ENCODE peak calls at places on chromosomes 16 and 17, in four cellular contexts. O is spleen, H is stomach, T is Peyer's patch. G is an unnamed sample. For H3K36me3, the result is how much of the 10 kb centered on the place peaks cover.

GRCh38 chr17:31585280-31585630 is 193.8 kb downstream of the RAB11FIP4 start:
- DNase-seq in O (peak), T (no peak), H (no peak), G (no peak)

GRCh38 chr17:50272711-50273653 is 1.3 kb upstream of the TMEM92 start:
- DNase-seq in H (peak), T (peak), O (peak), G (peak)

GRCh38 chr16:64974381-64974780 is 147.5 kb downstream of the CDH11 start:
- DNase-seq in H (no peak), T (no peak), O (no peak), G (no peak)

GRCh38 chr17:16430650-16431049 is 15.3 kb downstream of the TRPV2 start:
- DNase-seq in T (no peak), H (no peak), O (no peak), G (no peak)

GRCh38 chr17:81519284-81520020 is 6.9 kb upstream of the ACTG1 start:
- DNase-seq in H (peak), O (peak), T (peak), G (peak)

GRCh38 chr17:45451131-45451530 is 18.5 kb upstream of the ARHGAP27 start:
- DNase-seq in H (no peak), O (peak), T (no peak), G (no peak)

GRCh38 chr16:5015351-5015750 is 18.4 kb downstream of the NAGPA start:
- DNase-seq in H (no peak), O (no peak), T (no peak), G (no peak)

GRCh38 chr17:39197380-39198185 is at the start of gene CACNB1:
- DNase-seq in T (peak), H (peak), O (peak), G (peak)

GRCh38 chr17:28878981-28879380 is 18.6 kb downstream of the FLOT2 start:
- DNase-seq in O (no peak), H (peak), T (peak), G (no peak)

GRCh38 chr16:24741862-24742261 is 12.4 kb downstream of the TNRC6A start:
- DNase-seq in T (no peak), O (no peak), H (no peak), G (no peak)

GRCh38 chr16:73176577-73177013 is 128.7 kb upstream of the ZFHX3 start:
- DNase-seq in H (no peak), O (no peak), T (no peak), G (no peak)

GRCh38 chr17:45110676-45111611 is 21.4 kb downstream of the PLCD3 start:
- DNase-seq in H (no peak), O (no peak), T (no peak), G (no peak)

GRCh38 chr16:86884256-86884655 is 305.9 kb downstream of the FOXL1 start:
- DNase-seq in T (no peak), O (no peak), H (no peak), G (no peak)

GRCh38 chr16:67155305-67156145 is 4.2 kb downstream of the TRADD start:
- DNase-seq in H (peak), T (peak), O (peak), G (peak)

GRCh38 chr16:30185683-30186421 is 2.5 kb downstream of the CORO1A start:
- DNase-seq in H (peak), O (peak), T (peak), G (peak)

GRCh38 chr17:31211352-31212012 is 85.6 kb downstream of the OMG start:
- DNase-seq in T (no peak), H (no peak), O (no peak), G (no peak)

GRCh38 chr17:71828182-71828596 is 292.6 kb upstream of the SOX9 start:
- DNase-seq in O (no peak), T (no peak), H (no peak), G (no peak)

GRCh38 chr17:66636111-66636510 is 198.8 kb upstream of the CACNG5 start:
- DNase-seq in O (no peak), T (no peak), H (no peak), G (no peak)

GRCh38 chr16:53741546-53741945 is 37.6 kb downstream of the FTO start:
- DNase-seq in T (no peak), H (no peak), O (no peak), G (no peak)

GRCh38 chr17:14107889-14108288 is 38.6 kb downstream of the COX10 start:
- DNase-seq in T (no peak), O (no peak), H (no peak), G (no peak)

GRCh38 chr17:81391964-81392908 is 3.0 kb upstream of the BAHCC1 start:
- DNase-seq in T (peak), O (no peak), H (no peak), G (peak)

GRCh38 chr16:56956756-56957155 is 5.0 kb upstream of the CETP start:
- DNase-seq in O (peak), H (no peak), T (no peak), G (no peak)

GRCh38 chr17:44308865-44309264 is 464 bp downstream of the RUNDC3A start:
- DNase-seq in H (no peak), T (no peak), O (peak), G (no peak)

GRCh38 chr16:79882292-79882995 is 281.9 kb upstream of the MAF start:
- DNase-seq in T (no peak), O (no peak), H (no peak), G (no peak)

GRCh38 chr17:2962729-2963128 is 100.7 kb downstream of the OR1D5 start:
- DNase-seq in H (no peak), T (no peak), O (no peak), G (no peak)

GRCh38 chr16:68319185-68319908 is 8.5 kb downstream of the PRMT7 start:
- DNase-seq in O (no peak), T (no peak), H (no peak), G (no peak)

GRCh38 chr17:57102122-57102521 is 17.1 kb downstream of the AKAP1 start:
- DNase-seq in H (no peak), O (no peak), T (no peak), G (no peak)

GRCh38 chr17:8673621-8674020 is 43.1 kb upstream of the MYH10 start:
- DNase-seq in T (no peak), H (no peak), O (no peak), G (no peak)

GRCh38 chr17:76612977-76613851 is 27.6 kb upstream of the ST6GALNAC2 start:
- DNase-seq in O (no peak), T (no peak), H (no peak), G (no peak)

GRCh38 chr16:72092832-72093447 is 480 bp downstream of the TXNL4B start:
- DNase-seq in H (no peak), T (no peak), O (peak), G (no peak)

GRCh38 chr17:67481808-67482207 is 104.7 kb downstream of the PITPNC1 start:
- DNase-seq in T (no peak), O (no peak), H (no peak), G (no peak)

GRCh38 chr17:7824021-7824924 is 9.7 kb upstream of the KDM6B start:
- DNase-seq in T (no peak), H (no peak), O (peak), G (no peak)

GRCh38 chr16:88994704-88995103 is 17.7 kb upstream of the CBFA2T3 start:
- DNase-seq in H (no peak), O (no peak), T (no peak), G (no peak)

GRCh38 chr17:68585643-68586042 is 15.5 kb downstream of the FAM20A start:
- DNase-seq in T (no peak), O (no peak), H (no peak), G (no peak)

GRCh38 chr16:8530756-8531155 is 59.6 kb downstream of the TMEM114 start:
- DNase-seq in H (no peak), O (no peak), T (no peak), G (no peak)

GRCh38 chr17:43536236-43537088 is 9.7 kb downstream of the ETV4 start:
- DNase-seq in T (no peak), H (no peak), O (peak), G (no peak)

GRCh38 chr17:27343294-27343693 is 49.4 kb downstream of the WSB1 start:
- DNase-seq in T (no peak), H (no peak), O (peak), G (no peak)

GRCh38 chr17:82737981-82738877 is 2.8 kb downstream of the FN3K start:
- DNase-seq in H (peak), O (no peak), T (no peak), G (peak)

GRCh38 chr17:50919321-50920040 is 53.3 kb upstream of the TOB1 start:
- DNase-seq in T (peak), H (peak), O (peak), G (peak)

GRCh38 chr17:17537311-17538099 is 41.3 kb upstream of the RASD1 start:
- DNase-seq in O (no peak), H (no peak), T (no peak), G (no peak)
- TF ChIP-seq CTCF in O (no peak), H (no peak), T (no peak), G (no peak)

GRCh38 chr17:78802459-78802858 is 20.4 kb upstream of the CYTH1 start:
- DNase-seq in H (no peak), T (no peak), O (no peak), G (no peak)
- H3K36me3 ChIP-seq in H (half or more), T (half or more), O (half or more), G (half or more)

GRCh38 chr17:40623419-40624217 is 24.0 kb downstream of the SMARCE1 start:
- DNase-seq in H (no peak), O (no peak), T (no peak), G (no peak)
- TF ChIP-seq CTCF in H (no peak), O (no peak), T (no peak), G (no peak)

DNA sequence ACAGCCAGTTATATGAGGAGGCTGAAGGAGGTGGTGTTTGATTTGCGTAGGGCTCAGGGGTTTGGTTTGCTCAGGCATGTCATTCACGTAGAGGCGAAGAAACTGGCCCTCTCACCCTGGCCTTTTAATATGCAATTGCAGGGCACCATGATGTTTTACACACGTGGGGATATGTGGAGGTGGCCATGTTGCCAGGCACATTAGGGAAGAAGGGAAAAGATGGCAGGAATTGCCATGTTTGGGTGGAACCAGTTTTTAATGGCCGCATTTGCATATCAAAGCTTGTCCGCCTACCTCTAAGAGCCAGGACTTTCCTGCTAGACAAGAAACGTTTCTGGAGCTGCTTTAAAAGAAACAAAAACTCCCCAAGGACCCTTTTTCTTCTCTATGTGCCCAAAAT is 1483.7 kb upstream of the GOT2 start:
- DNase-seq in O (no peak), T (no peak), H (no peak), G (no peak)
- H3K36me3 ChIP-seq in O (under half), T (under half), H (under half), G (under half)

G was measured in lower lobe of right lung.